ENCODE peak calls at places on chromosomes 11 and 22, in seven cellular contexts. X, F, M, E, V, D and A are unnamed samples.

GRCh38 chr11:65897020-65897471 is 3.1 kb downstream of the FOSL1 start:
- DNase-seq in V (no peak), D (no peak), E (no peak), F (no peak), X (no peak), M (no peak), A (no peak)

GRCh38 chr11:121451982-121452608 is at the start of gene SORL1:
- DNase-seq in X (peak; percentile 77), E (peak; percentile 85), F (peak; percentile 74), M (peak; percentile 93), D (peak; percentile 55), V (peak; percentile 83), A (peak; percentile 23)

GRCh38 chr11:59152312-59152967 is 9.8 kb downstream of the FAM111A start:
- DNase-seq in V (no peak), E (no peak), X (no peak), D (no peak), F (no peak), M (no peak), A (no peak)

GRCh38 chr11:2572491-2573239 is 127.1 kb downstream of the KCNQ1OT1 start:
- DNase-seq in M (no peak), X (peak; percentile 40), E (no peak), V (no peak), F (no peak), D (no peak), A (no peak)

GRCh38 chr22:35315141-35315854 is 15.6 kb downstream of the TOM1 start:
- DNase-seq in D (no peak), F (peak; percentile 34), M (no peak), V (no peak), E (no peak), X (no peak), A (no peak)

GRCh38 chr22:23068096-23068831 is 2.1 kb upstream of the GNAZ start:
- DNase-seq in F (no peak), E (no peak), D (no peak), X (peak; percentile 38), M (no peak), V (peak; percentile 6), A (no peak)

GRCh38 chr11:90542092-90542491 is 319.2 kb upstream of the CHORDC1 start:
- DNase-seq in X (no peak), E (no peak), F (no peak), D (no peak), M (no peak), V (no peak), A (no peak)

GRCh38 chr22:49420651-49421050 is 407.0 kb downstream of the BRD1 start:
- DNase-seq in D (no peak), V (no peak), F (no peak), X (no peak), E (no peak), M (no peak), A (no peak)

GRCh38 chr22:32476804-32477203 is 2.2 kb downstream of the FBXO7 start:
- DNase-seq in E (no peak), X (no peak), F (no peak), D (no peak), M (no peak), V (no peak), A (no peak)
- H3K4me3 ChIP-seq in E (no peak overlapping the region), X (peak overlapping the region; percentile 88), F (peak overlapping the region; percentile 76), D (peak overlapping the region; percentile 92), M (no peak overlapping the region), V (no peak overlapping the region), A (no peak overlapping the region)

GRCh38 chr11:117099681-117100080 is 1.5 kb upstream of the SIK3 start:
- DNase-seq in V (no peak), D (no peak), X (no peak), M (no peak), F (no peak), E (no peak), A (no peak)

GRCh38 chr11:117096973-117097566 is 1.2 kb downstream of the SIK3 start:
- DNase-seq in X (no peak), D (no peak), V (no peak), M (no peak), F (no peak), E (no peak), A (no peak)

GRCh38 chr11:117097567-117098268 is 510 bp downstream of the SIK3 start:
- DNase-seq in V (peak; percentile 44), X (peak; percentile 56), F (peak; percentile 32), E (peak; percentile 45), D (peak; percentile 45), M (peak; percentile 68), A (no peak)

GRCh38 chr11:117096140-117096972 is 1.9 kb downstream of the SIK3 start:
- DNase-seq in F (no peak), V (peak; percentile 52), E (peak; percentile 47), D (no peak), X (peak; percentile 72), M (peak; percentile 57), A (no peak)

GRCh38 chr11:117098269-117099231 is at the start of gene SIK3:
- DNase-seq in D (peak; percentile 94), E (peak; percentile 93), X (peak; percentile 96), V (peak; percentile 96), M (peak; percentile 94), F (peak; percentile 93), A (peak; percentile 90)
- TF ChIP-seq CTCF in D (no peak), E (no peak), X (peak; percentile 60), V (no peak), M (peak; percentile 19), F (peak; percentile 23), A (peak; percentile 38)

DNA sequence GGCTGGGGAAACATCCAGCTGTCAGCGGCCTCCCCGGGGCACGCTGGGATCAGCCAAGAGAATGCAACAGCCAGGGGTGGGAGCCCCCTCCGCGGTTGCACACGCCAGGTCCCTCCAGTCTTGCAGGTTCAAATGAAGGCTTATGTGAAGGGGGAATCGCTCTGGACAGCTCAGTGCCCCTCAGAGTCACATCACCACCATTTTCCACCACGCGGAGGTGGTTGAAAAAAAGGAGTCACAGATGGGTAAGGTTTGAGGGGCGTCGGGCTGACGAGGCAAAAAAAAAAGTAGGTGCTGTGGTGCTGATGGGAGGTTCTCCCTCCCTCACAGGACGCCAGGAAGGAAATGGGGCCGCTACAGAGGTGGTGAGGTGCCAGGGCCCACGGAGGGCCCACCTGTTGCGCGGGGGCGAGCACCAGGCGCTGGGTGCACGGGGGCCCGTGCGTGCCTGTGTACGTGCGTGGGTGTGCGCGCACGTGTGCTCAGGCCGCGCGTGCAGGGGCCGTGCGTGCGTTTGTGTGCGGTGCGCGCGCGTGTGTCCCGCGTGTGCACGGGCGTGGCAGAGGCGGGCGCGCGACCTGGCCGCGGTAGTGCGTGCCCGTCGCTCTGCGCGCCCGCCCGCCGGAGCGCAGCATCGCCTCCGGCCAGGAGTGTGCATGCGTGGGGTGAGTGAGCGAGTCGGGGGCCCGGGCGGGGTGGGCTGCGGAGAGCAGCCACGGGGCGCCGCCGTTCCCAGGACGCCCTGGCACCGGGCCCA is 3.0 kb downstream of the PDGFB start:
- DNase-seq in X (no peak), D (no peak), F (no peak), E (no peak), V (no peak), M (no peak), A (no peak)
- H3K4me3 ChIP-seq in X (peak overlapping the region; percentile 56), D (peak overlapping the region; percentile 71), F (no peak overlapping the region), E (peak overlapping the region; percentile 32), V (no peak overlapping the region), M (peak overlapping the region; percentile 78), A (no peak overlapping the region)

GRCh38 chr11:60705895-60706294 is 6.5 kb downstream of the MS4A8 start:
- DNase-seq in V (no peak), D (no peak), F (no peak), M (no peak), X (no peak), E (no peak), A (no peak)

GRCh38 chr11:60706931-60707330 is 7.5 kb downstream of the MS4A8 start:
- DNase-seq in D (no peak), M (no peak), F (no peak), V (no peak), X (no peak), E (no peak), A (no peak)

GRCh38 chr11:60711316-60711715 is 11.9 kb downstream of the MS4A8 start:
- DNase-seq in V (no peak), X (no peak), M (no peak), E (no peak), F (no peak), D (no peak), A (no peak)

DNA sequence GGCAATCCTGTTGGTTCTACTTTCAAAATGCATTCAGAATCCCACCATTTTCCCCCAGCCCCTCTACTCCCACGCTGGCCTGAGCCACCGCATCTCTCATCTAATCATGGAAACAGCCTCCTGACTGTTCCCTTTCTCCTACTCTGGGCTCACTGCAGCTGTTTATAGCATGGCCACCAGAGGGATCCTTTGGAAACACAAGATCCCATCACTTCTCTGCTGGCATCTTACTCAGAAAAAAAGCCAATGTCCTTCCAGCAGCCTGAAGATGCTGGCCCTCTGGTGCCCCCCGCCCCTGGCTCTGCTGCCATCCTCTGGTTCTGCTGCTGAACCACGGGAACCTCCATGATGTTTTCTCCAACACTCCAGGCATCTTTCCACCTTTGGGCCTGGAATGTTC is 11.1 kb downstream of the MS4A8 start:
- DNase-seq in D (no peak), M (peak; percentile 66), V (no peak), F (no peak), E (no peak), X (no peak), A (no peak)
- TF ChIP-seq CTCF in D (no peak), M (peak; percentile 54), V (peak; percentile 14), F (no peak), E (peak; percentile 29), X (no peak), A (no peak)